ENCODE peak calls at places on chromosomes 3 and 15, in six cellular contexts. One of them, this sample, is unnamed.

GRCh38 chr3:9825461-9826040 is 15.5 kb downstream of the TTLL3 start:
- DNase-seq in activated CD4-positive, alpha-beta T cell treated with anti-CD3 and anti-CD28 coated beads, Interleukin-2, amount 10 ng/mL, durations not matched to agents 24 days and 14 days: no peak
- DNase-seq in activated CD4-positive, alpha-beta memory T cell treated with anti-CD3 and anti-CD28 coated beads, Interleukin-2, amount 10 ng/mL, durations not matched to agents 7 days and 5 days: no peak
- DNase-seq in BJ: no peak
- DNase-seq in fibroblast of lung: no peak
- DNase-seq in ACHN: no peak
- DNase-seq in this sample: no peak

GRCh38 chr3:127525373-127525772 is 65.2 kb downstream of the TPRA1 start:
- DNase-seq in activated CD4-positive, alpha-beta T cell treated with anti-CD3 and anti-CD28 coated beads, Interleukin-2, amount 10 ng/mL, durations not matched to agents 24 days and 14 days: no peak
- DNase-seq in activated CD4-positive, alpha-beta memory T cell treated with anti-CD3 and anti-CD28 coated beads, Interleukin-2, amount 10 ng/mL, durations not matched to agents 7 days and 5 days: no peak
- DNase-seq in BJ: no peak
- DNase-seq in fibroblast of lung: no peak
- DNase-seq in ACHN: peak
- DNase-seq in this sample: no peak

GRCh38 chr15:74202461-74203401 is at the start of gene STRA6:
- DNase-seq in activated CD4-positive, alpha-beta T cell treated with anti-CD3 and anti-CD28 coated beads, Interleukin-2, amount 10 ng/mL, durations not matched to agents 24 days and 14 days: no peak
- DNase-seq in activated CD4-positive, alpha-beta memory T cell treated with anti-CD3 and anti-CD28 coated beads, Interleukin-2, amount 10 ng/mL, durations not matched to agents 7 days and 5 days: no peak
- DNase-seq in BJ: no peak
- DNase-seq in fibroblast of lung: no peak
- DNase-seq in ACHN: no peak
- DNase-seq in this sample: no peak

GRCh38 chr15:73941044-73941443 is 14.8 kb downstream of the LOXL1 start:
- DNase-seq in activated CD4-positive, alpha-beta T cell treated with anti-CD3 and anti-CD28 coated beads, Interleukin-2, amount 10 ng/mL, durations not matched to agents 24 days and 14 days: no peak
- DNase-seq in activated CD4-positive, alpha-beta memory T cell treated with anti-CD3 and anti-CD28 coated beads, Interleukin-2, amount 10 ng/mL, durations not matched to agents 7 days and 5 days: no peak
- DNase-seq in BJ: peak
- DNase-seq in fibroblast of lung: peak
- DNase-seq in ACHN: peak
- DNase-seq in this sample: peak

GRCh38 chr3:72888546-72889309 is 882 bp downstream of the GXYLT2 start:
- DNase-seq in activated CD4-positive, alpha-beta T cell treated with anti-CD3 and anti-CD28 coated beads, Interleukin-2, amount 10 ng/mL, durations not matched to agents 24 days and 14 days: peak
- DNase-seq in activated CD4-positive, alpha-beta memory T cell treated with anti-CD3 and anti-CD28 coated beads, Interleukin-2, amount 10 ng/mL, durations not matched to agents 7 days and 5 days: no peak
- DNase-seq in BJ: no peak
- DNase-seq in fibroblast of lung: peak
- DNase-seq in ACHN: peak
- DNase-seq in this sample: no peak

GRCh38 chr3:52245322-52246263 is at the start of gene PPM1M:
- DNase-seq in activated CD4-positive, alpha-beta T cell treated with anti-CD3 and anti-CD28 coated beads, Interleukin-2, amount 10 ng/mL, durations not matched to agents 24 days and 14 days: peak
- DNase-seq in activated CD4-positive, alpha-beta memory T cell treated with anti-CD3 and anti-CD28 coated beads, Interleukin-2, amount 10 ng/mL, durations not matched to agents 7 days and 5 days: peak
- DNase-seq in BJ: no peak
- DNase-seq in fibroblast of lung: peak
- DNase-seq in ACHN: peak
- DNase-seq in this sample: peak

GRCh38 chr3:112982710-112983109 is 7.8 kb upstream of the CD200R1 start:
- DNase-seq in activated CD4-positive, alpha-beta T cell treated with anti-CD3 and anti-CD28 coated beads, Interleukin-2, amount 10 ng/mL, durations not matched to agents 24 days and 14 days: no peak
- DNase-seq in activated CD4-positive, alpha-beta memory T cell treated with anti-CD3 and anti-CD28 coated beads, Interleukin-2, amount 10 ng/mL, durations not matched to agents 7 days and 5 days: no peak
- DNase-seq in BJ: no peak
- DNase-seq in fibroblast of lung: no peak
- DNase-seq in ACHN: no peak
- DNase-seq in this sample: no peak

GRCh38 chr3:123392871-123393620 is 55.8 kb downstream of the ADCY5 start:
- DNase-seq in activated CD4-positive, alpha-beta T cell treated with anti-CD3 and anti-CD28 coated beads, Interleukin-2, amount 10 ng/mL, durations not matched to agents 24 days and 14 days: no peak
- DNase-seq in activated CD4-positive, alpha-beta memory T cell treated with anti-CD3 and anti-CD28 coated beads, Interleukin-2, amount 10 ng/mL, durations not matched to agents 7 days and 5 days: no peak
- DNase-seq in BJ: no peak
- DNase-seq in fibroblast of lung: no peak
- DNase-seq in ACHN: no peak
- DNase-seq in this sample: no peak

GRCh38 chr3:66938338-66938963 is 59.7 kb upstream of the KBTBD8 start:
- DNase-seq in activated CD4-positive, alpha-beta T cell treated with anti-CD3 and anti-CD28 coated beads, Interleukin-2, amount 10 ng/mL, durations not matched to agents 24 days and 14 days: peak
- DNase-seq in activated CD4-positive, alpha-beta memory T cell treated with anti-CD3 and anti-CD28 coated beads, Interleukin-2, amount 10 ng/mL, durations not matched to agents 7 days and 5 days: peak
- DNase-seq in BJ: peak
- DNase-seq in fibroblast of lung: peak
- DNase-seq in ACHN: peak
- DNase-seq in this sample: no peak

GRCh38 chr3:10392906-10393461 is 72.1 kb upstream of the SEC13 start:
- DNase-seq in activated CD4-positive, alpha-beta T cell treated with anti-CD3 and anti-CD28 coated beads, Interleukin-2, amount 10 ng/mL, durations not matched to agents 24 days and 14 days: no peak
- DNase-seq in activated CD4-positive, alpha-beta memory T cell treated with anti-CD3 and anti-CD28 coated beads, Interleukin-2, amount 10 ng/mL, durations not matched to agents 7 days and 5 days: no peak
- DNase-seq in BJ: no peak
- DNase-seq in fibroblast of lung: no peak
- DNase-seq in ACHN: no peak
- DNase-seq in this sample: no peak

GRCh38 chr3:171306631-171307030 is 153.6 kb downstream of the TNIK start:
- DNase-seq in activated CD4-positive, alpha-beta T cell treated with anti-CD3 and anti-CD28 coated beads, Interleukin-2, amount 10 ng/mL, durations not matched to agents 24 days and 14 days: no peak
- DNase-seq in activated CD4-positive, alpha-beta memory T cell treated with anti-CD3 and anti-CD28 coated beads, Interleukin-2, amount 10 ng/mL, durations not matched to agents 7 days and 5 days: no peak
- DNase-seq in BJ: peak
- DNase-seq in fibroblast of lung: peak
- DNase-seq in ACHN: peak
- DNase-seq in this sample: peak

GRCh38 chr3:172294238-172294806 is 153.9 kb downstream of the GHSR start:
- DNase-seq in activated CD4-positive, alpha-beta T cell treated with anti-CD3 and anti-CD28 coated beads, Interleukin-2, amount 10 ng/mL, durations not matched to agents 24 days and 14 days: no peak
- DNase-seq in activated CD4-positive, alpha-beta memory T cell treated with anti-CD3 and anti-CD28 coated beads, Interleukin-2, amount 10 ng/mL, durations not matched to agents 7 days and 5 days: no peak
- DNase-seq in BJ: no peak
- DNase-seq in fibroblast of lung: no peak
- DNase-seq in ACHN: no peak
- DNase-seq in this sample: no peak

GRCh38 chr15:63818191-63818590 is 15.6 kb downstream of the HERC1 start:
- DNase-seq in activated CD4-positive, alpha-beta T cell treated with anti-CD3 and anti-CD28 coated beads, Interleukin-2, amount 10 ng/mL, durations not matched to agents 24 days and 14 days: peak
- DNase-seq in activated CD4-positive, alpha-beta memory T cell treated with anti-CD3 and anti-CD28 coated beads, Interleukin-2, amount 10 ng/mL, durations not matched to agents 7 days and 5 days: no peak
- DNase-seq in BJ: no peak
- DNase-seq in fibroblast of lung: peak
- DNase-seq in ACHN: no peak
- DNase-seq in this sample: no peak

GRCh38 chr15:58484794-58485600 is 53.2 kb downstream of the LIPC start:
- DNase-seq in activated CD4-positive, alpha-beta T cell treated with anti-CD3 and anti-CD28 coated beads, Interleukin-2, amount 10 ng/mL, durations not matched to agents 24 days and 14 days: peak
- DNase-seq in activated CD4-positive, alpha-beta memory T cell treated with anti-CD3 and anti-CD28 coated beads, Interleukin-2, amount 10 ng/mL, durations not matched to agents 7 days and 5 days: peak
- DNase-seq in BJ: no peak
- DNase-seq in fibroblast of lung: no peak
- DNase-seq in ACHN: no peak
- DNase-seq in this sample: no peak

GRCh38 chr3:63642488-63642887 is 10.0 kb upstream of the SNTN start:
- DNase-seq in activated CD4-positive, alpha-beta T cell treated with anti-CD3 and anti-CD28 coated beads, Interleukin-2, amount 10 ng/mL, durations not matched to agents 24 days and 14 days: no peak
- DNase-seq in activated CD4-positive, alpha-beta memory T cell treated with anti-CD3 and anti-CD28 coated beads, Interleukin-2, amount 10 ng/mL, durations not matched to agents 7 days and 5 days: no peak
- DNase-seq in BJ: no peak
- DNase-seq in fibroblast of lung: no peak
- DNase-seq in ACHN: no peak
- DNase-seq in this sample: no peak

GRCh38 chr15:63791236-63791635 is 42.5 kb downstream of the HERC1 start:
- DNase-seq in activated CD4-positive, alpha-beta T cell treated with anti-CD3 and anti-CD28 coated beads, Interleukin-2, amount 10 ng/mL, durations not matched to agents 24 days and 14 days: no peak
- DNase-seq in activated CD4-positive, alpha-beta memory T cell treated with anti-CD3 and anti-CD28 coated beads, Interleukin-2, amount 10 ng/mL, durations not matched to agents 7 days and 5 days: no peak
- DNase-seq in BJ: no peak
- DNase-seq in fibroblast of lung: peak
- DNase-seq in ACHN: no peak
- DNase-seq in this sample: no peak

GRCh38 chr15:52558196-52558595 is 10.6 kb downstream of the ARPP19 start:
- DNase-seq in activated CD4-positive, alpha-beta T cell treated with anti-CD3 and anti-CD28 coated beads, Interleukin-2, amount 10 ng/mL, durations not matched to agents 24 days and 14 days: peak
- DNase-seq in activated CD4-positive, alpha-beta memory T cell treated with anti-CD3 and anti-CD28 coated beads, Interleukin-2, amount 10 ng/mL, durations not matched to agents 7 days and 5 days: peak
- DNase-seq in BJ: peak
- DNase-seq in fibroblast of lung: peak
- DNase-seq in ACHN: peak
- DNase-seq in this sample: no peak

GRCh38 chr3:112786002-112786590 is 60.6 kb downstream of the CD200R1L start:
- DNase-seq in activated CD4-positive, alpha-beta T cell treated with anti-CD3 and anti-CD28 coated beads, Interleukin-2, amount 10 ng/mL, durations not matched to agents 24 days and 14 days: no peak
- DNase-seq in activated CD4-positive, alpha-beta memory T cell treated with anti-CD3 and anti-CD28 coated beads, Interleukin-2, amount 10 ng/mL, durations not matched to agents 7 days and 5 days: no peak
- DNase-seq in BJ: no peak
- DNase-seq in fibroblast of lung: peak
- DNase-seq in ACHN: no peak
- DNase-seq in this sample: no peak

GRCh38 chr3:186225603-186226002 is 116.7 kb upstream of the ETV5 start:
- DNase-seq in activated CD4-positive, alpha-beta T cell treated with anti-CD3 and anti-CD28 coated beads, Interleukin-2, amount 10 ng/mL, durations not matched to agents 24 days and 14 days: no peak
- DNase-seq in activated CD4-positive, alpha-beta memory T cell treated with anti-CD3 and anti-CD28 coated beads, Interleukin-2, amount 10 ng/mL, durations not matched to agents 7 days and 5 days: no peak
- DNase-seq in BJ: no peak
- DNase-seq in fibroblast of lung: no peak
- DNase-seq in ACHN: no peak
- DNase-seq in this sample: no peak

GRCh38 chr3:29441020-29441324 is 160.1 kb downstream of the RBMS3 start:
- DNase-seq in activated CD4-positive, alpha-beta T cell treated with anti-CD3 and anti-CD28 coated beads, Interleukin-2, amount 10 ng/mL, durations not matched to agents 24 days and 14 days: no peak
- DNase-seq in activated CD4-positive, alpha-beta memory T cell treated with anti-CD3 and anti-CD28 coated beads, Interleukin-2, amount 10 ng/mL, durations not matched to agents 7 days and 5 days: no peak
- DNase-seq in BJ: no peak
- DNase-seq in fibroblast of lung: no peak
- DNase-seq in ACHN: no peak
- DNase-seq in this sample: no peak

This sample was measured in ascending aorta.